ENCODE peak calls at places on chromosomes 16 and 17, in five cellular contexts. Q is testis; M is AML-193; V is CD4-positive, alpha-beta T cell; K is NT2/D1. X is an unnamed sample.

GRCh38 chr17:38706625-38707298 is 1.7 kb downstream of the MLLT6 start:
- DNase-seq in Q (peak; percentile 68), M (no peak), V (no peak), K (no peak), X (no peak)

GRCh38 chr16:25161753-25162152 is 50.2 kb downstream of the LCMT1 start:
- DNase-seq in Q (no peak), M (no peak), V (no peak), K (no peak), X (no peak)

GRCh38 chr16:68287276-68288251 is 23.2 kb downstream of the SLC7A6OS start:
- DNase-seq in Q (peak; percentile 39), M (no peak), V (no peak), K (no peak), X (peak; percentile 37)

GRCh38 chr17:39722965-39723848 is 7.1 kb downstream of the MIEN1 start:
- DNase-seq in Q (no peak), M (no peak), V (no peak), K (no peak), X (no peak)

GRCh38 chr17:75367312-75367711 is 38.2 kb downstream of the GRB2 start:
- DNase-seq in Q (no peak), M (no peak), V (no peak), K (no peak), X (no peak)

GRCh38 chr17:62017496-62017895 is 47.6 kb downstream of the MED13 start:
- DNase-seq in Q (no peak), M (no peak), V (no peak), K (no peak), X (no peak)

GRCh38 chr16:29702307-29702706 is 23.3 kb downstream of the QPRT start:
- DNase-seq in Q (no peak), M (no peak), V (peak; percentile 23), K (no peak), X (no peak)

GRCh38 chr17:75517277-75517865 is 1.0 kb downstream of the TSEN54 start:
- DNase-seq in Q (no peak), M (no peak), V (no peak), K (no peak), X (no peak)

GRCh38 chr17:3730881-3731429 is 7.3 kb downstream of the HASPIN start:
- DNase-seq in Q (no peak), M (no peak), V (no peak), K (no peak), X (no peak)

GRCh38 chr16:67594256-67594915 is 32.1 kb downstream of the CTCF start:
- DNase-seq in Q (no peak), M (no peak), V (no peak), K (no peak), X (no peak)

GRCh38 chr16:2237552-2238395 is 1.5 kb downstream of the DNASE1L2 start:
- DNase-seq in Q (no peak), M (no peak), V (no peak), K (no peak), X (no peak)

GRCh38 chr17:77049440-77049839 is 91.3 kb upstream of the SEC14L1 start:
- DNase-seq in Q (no peak), M (no peak), V (no peak), K (no peak), X (no peak)

GRCh38 chr17:39863918-39864746 is at the start of gene IKZF3:
- DNase-seq in Q (peak; percentile 64), M (no peak), V (peak; percentile 67), K (peak; percentile 51), X (peak; percentile 83)

GRCh38 chr16:23355106-23355670 is 53.1 kb downstream of the SCNN1B start:
- DNase-seq in Q (no peak), M (no peak), V (no peak), K (no peak), X (no peak)

GRCh38 chr17:13076905-13077304 is 59.1 kb upstream of the ELAC2 start:
- DNase-seq in Q (no peak), M (no peak), V (no peak), K (no peak), X (no peak)

GRCh38 chr16:74862743-74863244 is 88.2 kb upstream of the FA2H start:
- DNase-seq in Q (no peak), M (peak; percentile 41), V (no peak), K (no peak), X (no peak)

GRCh38 chr16:23991044-23991443 is 155.3 kb downstream of the PRKCB start:
- DNase-seq in Q (no peak), M (no peak), V (no peak), K (no peak), X (no peak)

GRCh38 chr17:3647769-3648540 is 11.4 kb downstream of the CTNS start:
- DNase-seq in Q (peak; percentile 87), M (peak; percentile 4), V (no peak), K (no peak), X (no peak)

GRCh38 chr16:83552193-83552592 is 255.6 kb upstream of the HSBP1 start:
- DNase-seq in Q (no peak), M (no peak), V (no peak), K (no peak), X (no peak)

GRCh38 chr16:72932050-72932449 is 115.9 kb downstream of the ZFHX3 start:
- DNase-seq in Q (no peak), M (peak; percentile 25), V (no peak), K (no peak), X (no peak)

GRCh38 chr16:2523801-2524231 is 3.6 kb downstream of the AMDHD2 start:
- DNase-seq in Q (no peak), M (no peak), V (no peak), K (no peak), X (no peak)

GRCh38 chr17:82605939-82606600 is 42.2 kb downstream of the WDR45B start:
- DNase-seq in Q (no peak), M (no peak), V (no peak), K (no peak), X (no peak)

GRCh38 chr17:61155590-61156181 is 244.0 kb upstream of the TBX2 start:
- DNase-seq in Q (no peak), M (no peak), V (no peak), K (no peak), X (no peak)

GRCh38 chr16:61580579-61580978 is 455.7 kb downstream of the CDH8 start:
- DNase-seq in Q (peak; percentile 13), M (no peak), V (no peak), K (no peak), X (no peak)